ENCODE peak calls at places on chromosomes 16 and 17, in seven cellular contexts. W is erythroblast; D is posterior vena cava; N is CD4-positive, alpha-beta memory T cell; V is fibroblast of the conjunctiva; Q is Daoy; H is activated CD4-positive, alpha-beta T cell treated with anti-CD3 and anti-CD28 coated beads, Interleukin-2, amount 50 U/mL, for 1 hour. S is an unnamed sample.

GRCh38 chr17:27577124-27577761 is 53.7 kb upstream of the LGALS9 start:
- DNase-seq in N (no peak), V (no peak), W (peak), H (no peak), Q (peak), D (no peak), S (no peak)

GRCh38 chr17:72297326-72298115 is 176.7 kb downstream of the SOX9 start:
- DNase-seq in H (no peak), W (no peak), D (no peak), N (no peak), Q (peak), V (peak), S (no peak)

GRCh38 chr16:31471875-31472558 is at the start of gene TGFB1I1:
- DNase-seq in Q (peak), W (no peak), H (no peak), V (peak), D (peak), N (no peak), S (no peak)

GRCh38 chr17:81021531-81022370 is 13.2 kb upstream of the BAIAP2 start:
- DNase-seq in W (no peak), V (no peak), N (no peak), Q (no peak), D (no peak), H (no peak), S (no peak)

GRCh38 chr16:88681084-88681680 is 5.1 kb downstream of the SNAI3 start:
- DNase-seq in H (peak), N (peak), Q (no peak), D (peak), W (no peak), V (no peak), S (peak)

GRCh38 chr17:2194778-2195417 is 108.7 kb downstream of the SMG6 start:
- DNase-seq in N (no peak), W (no peak), V (no peak), Q (no peak), H (no peak), D (no peak), S (no peak)

GRCh38 chr16:56630134-56630533 is 2.3 kb upstream of the MT1M start:
- DNase-seq in N (no peak), Q (no peak), D (no peak), H (no peak), V (no peak), W (no peak), S (peak)

GRCh38 chr17:50765454-50766221 is 1.7 kb downstream of the ANKRD40CL start:
- DNase-seq in Q (no peak), V (no peak), N (no peak), D (no peak), W (no peak), H (no peak), S (peak)

GRCh38 chr17:40545660-40546059 is 19.6 kb downstream of the CCR7 start:
- DNase-seq in N (no peak), W (no peak), D (peak), H (no peak), V (no peak), Q (no peak), S (no peak)

GRCh38 chr16:20298452-20298851 is 28.9 kb downstream of the GP2 start:
- DNase-seq in H (no peak), N (no peak), D (no peak), Q (no peak), V (no peak), W (no peak), S (no peak)

S was measured in NAMALWA.